ENCODE peak calls at places on chromosomes 13 and 19, in eight cellular contexts. R, J, P, K, G, Q, B and E are unnamed samples.

GRCh38 chr19:13764821-13765394 is 586 bp downstream of the MRI1 start:
- DNase-seq in B (no peak), K (peak; percentile 62), P (peak; percentile 67), G (no peak), J (peak; percentile 16), Q (no peak), R (peak; percentile 62), E (no peak)

GRCh38 chr13:30466358-30466714 is 600 bp upstream of the HMGB1 start:
- DNase-seq in P (no peak), Q (no peak), B (no peak), J (no peak), G (peak; percentile 19), K (no peak), R (no peak), E (no peak)

GRCh38 chr19:40363128-40363527 is 14.6 kb downstream of the PLD3 start:
- DNase-seq in P (no peak), Q (no peak), G (no peak), B (no peak), K (no peak), J (no peak), R (no peak), E (no peak)

GRCh38 chr19:4367781-4368127 is 24.4 kb downstream of the MPND start:
- DNase-seq in P (no peak), Q (no peak), B (no peak), R (no peak), G (no peak), J (no peak), K (no peak), E (no peak)

GRCh38 chr13:37647038-37647650 is 48.6 kb upstream of the POSTN start:
- DNase-seq in G (peak; percentile 61), B (no peak), J (peak; percentile 36), K (no peak), Q (no peak), P (peak; percentile 68), R (no peak), E (no peak)

GRCh38 chr19:50377051-50377441 is 789 bp downstream of the NR1H2 start:
- DNase-seq in B (no peak), R (peak; percentile 66), P (peak; percentile 90), J (peak; percentile 19), G (no peak), Q (no peak), K (no peak), E (no peak)

GRCh38 chr13:28558567-28558966 is 63.6 kb upstream of the FLT1 start:
- DNase-seq in G (peak; percentile 45), Q (no peak), K (no peak), P (no peak), J (no peak), R (no peak), B (no peak), E (no peak)

GRCh38 chr13:36297600-36298338 is at the start of gene CCDC169:
- DNase-seq in G (peak; percentile 48), K (peak; percentile 85), J (peak; percentile 58), P (peak; percentile 94), Q (peak; percentile 51), B (no peak), R (peak; percentile 74), E (peak; percentile 94)

GRCh38 chr13:60351326-60351725 is 45.7 kb upstream of the TDRD3 start:
- DNase-seq in P (no peak), G (peak; percentile 78), R (no peak), B (peak; percentile 88), Q (no peak), J (peak; percentile 80), K (no peak), E (no peak)

GRCh38 chr19:7533281-7533819 is 2.2 kb upstream of the PNPLA6 start:
- DNase-seq in R (no peak), J (peak; percentile 68), P (peak; percentile 74), K (peak; percentile 52), G (no peak), B (no peak), Q (no peak), E (no peak)

GRCh38 chr13:110319774-110320509 is 12.9 kb downstream of the COL4A2 start:
- DNase-seq in Q (no peak), B (no peak), G (peak; percentile 67), P (peak; percentile 55), J (peak; percentile 79), R (no peak), K (no peak), E (no peak)

GRCh38 chr19:3350014-3350663 is 16.2 kb upstream of the NFIC start:
- DNase-seq in R (no peak), K (no peak), G (no peak), P (no peak), B (no peak), Q (no peak), J (no peak), E (no peak)

GRCh38 chr19:58409010-58409790 is 751 bp downstream of the ZNF584 start:
- DNase-seq in J (no peak), Q (no peak), B (no peak), R (peak; percentile 33), P (peak; percentile 65), K (no peak), G (no peak), E (no peak)

GRCh38 chr13:44045179-44045562 is 165.5 kb downstream of the LACC1 start:
- DNase-seq in B (no peak), K (no peak), J (no peak), G (no peak), R (no peak), Q (no peak), P (no peak), E (no peak)

GRCh38 chr13:98543380-98544104 is 33.4 kb downstream of the STK24 start:
- DNase-seq in K (no peak), B (no peak), J (no peak), G (no peak), R (no peak), Q (no peak), P (no peak), E (no peak)

GRCh38 chr13:99658266-99658991 is 157.2 kb downstream of the TM9SF2 start:
- DNase-seq in K (peak; percentile 62), R (peak; percentile 64), Q (peak; percentile 43), B (no peak), G (peak; percentile 71), J (peak; percentile 65), P (peak; percentile 89), E (no peak)

GRCh38 chr13:91406619-91407018 is 8.2 kb downstream of the GPC5 start:
- DNase-seq in G (peak; percentile 37), R (no peak), K (no peak), Q (no peak), J (peak; percentile 61), P (peak; percentile 86), B (peak; percentile 10), E (no peak)

GRCh38 chr13:78657699-78658629 is 991 bp downstream of the OBI1 start:
- DNase-seq in J (peak; percentile 17), K (no peak), B (no peak), Q (no peak), G (no peak), P (peak; percentile 65), R (no peak), E (no peak)

DNA sequence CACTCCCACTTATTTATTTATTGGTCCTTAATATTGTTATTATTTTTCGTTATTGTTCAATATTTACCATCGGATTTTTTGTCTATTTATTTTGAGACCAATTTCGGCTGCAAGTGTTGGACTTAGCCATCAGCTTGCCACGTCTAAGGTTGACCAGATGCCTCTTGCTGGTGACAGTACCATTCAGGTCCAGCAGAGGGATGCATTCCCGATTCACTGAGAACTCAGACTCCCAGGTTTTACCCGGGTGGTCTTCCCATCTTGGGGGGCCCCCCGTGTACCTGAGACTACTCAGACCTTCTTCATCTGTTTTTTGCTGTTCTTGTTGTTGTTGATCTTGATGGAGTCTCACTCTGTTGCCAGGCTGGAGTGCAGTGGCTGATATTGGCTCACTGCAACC is 1435.2 kb downstream of the UQCRFS1 start:
- DNase-seq in K (no peak), G (no peak), B (no peak), P (peak; percentile 71), R (no peak), J (no peak), Q (no peak), E (no peak)
- TF ChIP-seq CTCF in K (peak; percentile 26), G (peak; percentile 52), B (peak; percentile 33), P (peak; percentile 58), R (no peak), J (peak; percentile 14), Q (no peak), E (no peak)

GRCh38 chr19:41785653-41786052 is 10.7 kb upstream of the CEACAM3 start:
- DNase-seq in R (peak; percentile 61), P (peak; percentile 88), J (peak; percentile 78), B (peak; percentile 36), Q (peak; percentile 51), G (peak; percentile 49), K (peak; percentile 68), E (no peak)
- TF ChIP-seq CTCF in R (peak; percentile 67), P (peak; percentile 89), J (peak; percentile 89), B (peak; percentile 87), Q (peak; percentile 76), G (peak; percentile 89), K (peak; percentile 81), E (peak; percentile 87)

GRCh38 chr19:48206402-48207093 is 36.1 kb downstream of the ZSWIM9 start:
- DNase-seq in B (no peak), K (no peak), G (no peak), J (no peak), R (no peak), P (no peak), Q (no peak), E (no peak)

GRCh38 chr19:48203227-48203793 is 32.8 kb downstream of the ZSWIM9 start:
- DNase-seq in J (no peak), G (no peak), R (no peak), K (no peak), B (no peak), Q (no peak), P (no peak), E (no peak)

GRCh38 chr19:48210005-48210404 is 39.5 kb downstream of the ZSWIM9 start:
- DNase-seq in K (no peak), R (no peak), P (no peak), G (no peak), B (no peak), J (peak; percentile 13), Q (no peak), E (no peak)

GRCh38 chr19:48203794-48204628 is 33.5 kb downstream of the ZSWIM9 start:
- DNase-seq in Q (peak; percentile 91), K (peak; percentile 96), R (peak; percentile 95), P (peak; percentile 100), J (peak; percentile 95), B (peak; percentile 90), G (peak; percentile 92), E (peak; percentile 98)
- TF ChIP-seq CTCF in Q (no peak), K (no peak), R (no peak), P (no peak), J (no peak), B (no peak), G (no peak), E (no peak)

DNA sequence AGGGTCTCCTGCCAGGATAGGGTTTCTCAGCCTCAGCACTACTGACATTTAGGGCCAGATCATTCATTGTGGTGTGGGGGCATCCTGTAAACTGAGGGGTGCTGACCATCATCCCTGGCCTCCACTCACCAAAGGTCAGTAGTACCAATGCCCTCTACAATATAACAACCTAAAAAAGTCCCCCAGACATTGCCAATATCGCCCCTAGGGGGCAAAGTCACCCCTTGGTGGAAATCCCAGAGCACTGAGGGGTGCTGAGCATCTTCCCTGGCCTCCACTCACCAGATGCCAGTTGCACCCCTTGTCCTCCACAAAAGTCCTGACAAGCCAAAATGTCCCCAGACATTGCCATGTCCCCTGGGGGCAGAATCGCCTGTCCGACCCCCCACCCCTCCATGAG is 21.6 kb downstream of the CPAMD8 start:
- DNase-seq in K (no peak), R (no peak), J (no peak), B (no peak), Q (no peak), G (no peak), P (peak; percentile 51), E (no peak)
- TF ChIP-seq CTCF in K (no peak), R (no peak), J (no peak), B (no peak), Q (peak; percentile 18), G (peak; percentile 6), P (peak; percentile 54), E (no peak)

GRCh38 chr19:20513179-20513934 is 52.2 kb downstream of the ZNF737 start:
- DNase-seq in K (no peak), J (no peak), Q (no peak), G (no peak), B (no peak), R (no peak), P (no peak), E (no peak)
- TF ChIP-seq CTCF in K (no peak), J (no peak), Q (peak; percentile 7), G (no peak), B (no peak), R (no peak), P (peak; percentile 28), E (no peak)